ENCODE peak calls at places on chromosomes 4 and X, in four cellular contexts. One of them, this sample, is unnamed.

GRCh38 chrX:25013593-25014365 is 2.0 kb downstream of the ARX start:
- DNase-seq in amniotic stem cell: no peak
- DNase-seq in AG09309: no peak
- DNase-seq in nephron progenitor cell: peak; percentile 14
- DNase-seq in this sample: no peak

GRCh38 chrX:13759152-13759718 is 24.7 kb downstream of the OFD1 start:
- DNase-seq in amniotic stem cell: no peak
- DNase-seq in AG09309: no peak
- DNase-seq in nephron progenitor cell: no peak
- DNase-seq in this sample: no peak

GRCh38 chrX:3230496-3230895 is 116.0 kb downstream of the MXRA5 start:
- DNase-seq in amniotic stem cell: no peak
- DNase-seq in AG09309: no peak
- DNase-seq in nephron progenitor cell: no peak
- DNase-seq in this sample: no peak

GRCh38 chr4:98474408-98474844 is 184.0 kb downstream of the TSPAN5 start:
- DNase-seq in amniotic stem cell: no peak
- DNase-seq in AG09309: peak; percentile 46
- DNase-seq in nephron progenitor cell: no peak
- DNase-seq in this sample: peak; percentile 65

GRCh38 chrX:43813898-43814297 is 68.4 kb downstream of the MAOB start:
- DNase-seq in amniotic stem cell: no peak
- DNase-seq in AG09309: no peak
- DNase-seq in nephron progenitor cell: peak; percentile 12
- DNase-seq in this sample: no peak

GRCh38 chr4:76302856-76303438 is 3.6 kb upstream of the STBD1 start:
- DNase-seq in amniotic stem cell: no peak
- DNase-seq in AG09309: no peak
- DNase-seq in nephron progenitor cell: no peak
- DNase-seq in this sample: no peak

GRCh38 chr4:85659626-85660213 is 184.8 kb downstream of the ARHGAP24 start:
- DNase-seq in amniotic stem cell: no peak
- DNase-seq in AG09309: no peak
- DNase-seq in nephron progenitor cell: no peak
- DNase-seq in this sample: no peak

GRCh38 chrX:48509245-48509590 is 426 bp downstream of the PORCN start:
- DNase-seq in amniotic stem cell: no peak
- DNase-seq in AG09309: no peak
- DNase-seq in nephron progenitor cell: no peak
- DNase-seq in this sample: no peak

GRCh38 chr4:176767183-176767582 is 25.5 kb downstream of the VEGFC start:
- DNase-seq in amniotic stem cell: no peak
- DNase-seq in AG09309: no peak
- DNase-seq in nephron progenitor cell: no peak
- DNase-seq in this sample: no peak

GRCh38 chr4:150656882-150657281 is 74.9 kb downstream of the MAB21L2 start:
- DNase-seq in amniotic stem cell: no peak
- DNase-seq in AG09309: no peak
- DNase-seq in nephron progenitor cell: no peak
- DNase-seq in this sample: no peak

GRCh38 chrX:8504451-8504850 is 39.8 kb downstream of the VCX3B start:
- DNase-seq in amniotic stem cell: no peak
- DNase-seq in AG09309: peak; percentile 32
- DNase-seq in nephron progenitor cell: no peak
- DNase-seq in this sample: no peak

GRCh38 chrX:9907645-9908387 is 59.3 kb upstream of the CLDN34 start:
- DNase-seq in amniotic stem cell: no peak
- DNase-seq in AG09309: no peak
- DNase-seq in nephron progenitor cell: no peak
- DNase-seq in this sample: no peak

GRCh38 chr4:79576480-79576803 is 168.4 kb upstream of the GK2 start:
- DNase-seq in amniotic stem cell: peak; percentile 9
- DNase-seq in AG09309: no peak
- DNase-seq in nephron progenitor cell: peak; percentile 12
- DNase-seq in this sample: no peak